ENCODE peak calls at places on chromosomes 16 and 17, in ten cellular contexts. F, R, L, U, E, Z, C, G, H and T are unnamed samples.
A peak's percentile ranks its signal among the peaks of the same experiment; 100 is the strongest.

GRCh38 chr17:75516619-75517276 is 420 bp downstream of the TSEN54 start:
- DNase-seq in F (no peak), R (peak; percentile 35), L (no peak), U (no peak), E (peak; percentile 64), Z (no peak), C (no peak), G (peak; percentile 82), H (peak; percentile 32), T (peak; percentile 41)

GRCh38 chr17:69715656-69716055 is 301.2 kb downstream of the MAP2K6 start:
- DNase-seq in F (no peak), R (no peak), L (no peak), U (no peak), E (no peak), Z (no peak), C (no peak), G (no peak), H (no peak), T (no peak)

GRCh38 chr16:49352923-49353322 is 20.7 kb upstream of the C16orf78 start:
- DNase-seq in F (no peak), R (peak; percentile 85), L (peak; percentile 48), U (no peak), E (no peak), Z (no peak), C (no peak), G (peak; percentile 61), H (no peak), T (peak; percentile 6)

GRCh38 chr16:14456793-14457481 is 173.1 kb downstream of the PARN start:
- DNase-seq in F (no peak), R (no peak), L (no peak), U (no peak), E (no peak), Z (no peak), C (no peak), G (no peak), H (no peak), T (no peak)

GRCh38 chr17:5526821-5527598 is 40.6 kb downstream of the MIS12 start:
- DNase-seq in F (peak; percentile 89), R (peak; percentile 79), L (peak; percentile 38), U (peak; percentile 80), E (peak; percentile 51), Z (peak; percentile 65), C (peak; percentile 5), G (peak; percentile 26), H (peak; percentile 98), T (peak; percentile 99)

GRCh38 chr16:4850211-4850610 is 2.9 kb downstream of the UBN1 start:
- DNase-seq in F (no peak), R (peak; percentile 13), L (no peak), U (no peak), E (no peak), Z (no peak), C (no peak), G (no peak), H (no peak), T (peak; percentile 15)

GRCh38 chr17:42667088-42667951 is 8.2 kb downstream of the TUBG2 start:
- DNase-seq in F (peak; percentile 86), R (no peak), L (peak; percentile 76), U (no peak), E (no peak), Z (no peak), C (no peak), G (no peak), H (peak; percentile 94), T (peak; percentile 84)

GRCh38 chr16:68003031-68003430 is 3.7 kb upstream of the DPEP2 start:
- DNase-seq in F (no peak), R (no peak), L (no peak), U (no peak), E (no peak), Z (no peak), C (no peak), G (no peak), H (no peak), T (peak; percentile 16)

GRCh38 chr17:5809580-5810188 is 225.4 kb upstream of the NLRP1 start:
- DNase-seq in F (no peak), R (no peak), L (no peak), U (no peak), E (no peak), Z (no peak), C (no peak), G (peak; percentile 36), H (no peak), T (no peak)

GRCh38 chr17:78868391-78868790 is 27.8 kb upstream of the USP36 start:
- DNase-seq in F (peak; percentile 42), R (no peak), L (no peak), U (no peak), E (no peak), Z (no peak), C (no peak), G (no peak), H (no peak), T (peak; percentile 54)